ENCODE peak calls at places on chromosomes 2 and 18, in ten cellular contexts. B, C, I, Y, L, W, J, P, D and X are unnamed samples.

GRCh38 chr2:7333189-7333588 is 416.0 kb downstream of the RNF144A start:
- DNase-seq in W (no peak), L (no peak), C (no peak), B (no peak), P (no peak), J (no peak), Y (no peak), D (no peak), I (no peak), X (no peak)

GRCh38 chr2:231115651-231116050 is 9.2 kb downstream of the HTR2B start:
- DNase-seq in L (no peak), P (no peak), Y (no peak), I (no peak), W (no peak), J (no peak), C (no peak), B (no peak), D (no peak), X (no peak)

GRCh38 chr2:37366773-37367172 is 22.3 kb downstream of the QPCT start:
- DNase-seq in P (no peak), L (no peak), I (no peak), W (peak), Y (no peak), C (no peak), B (no peak), J (no peak), D (no peak), X (no peak)

GRCh38 chr2:116747103-116747502 is 1067.4 kb upstream of the DDX18 start:
- DNase-seq in D (no peak), I (no peak), L (no peak), J (no peak), Y (no peak), C (no peak), B (peak), P (no peak), W (no peak), X (no peak)

GRCh38 chr2:96157649-96158553 is 12.7 kb upstream of the DUSP2 start:
- DNase-seq in C (no peak), Y (no peak), B (peak), D (no peak), I (peak), L (peak), P (no peak), J (no peak), W (peak), X (no peak)

GRCh38 chr2:68238955-68239822 is 13.1 kb downstream of the PPP3R1 start:
- DNase-seq in J (peak), Y (no peak), W (no peak), B (no peak), P (no peak), D (no peak), C (no peak), I (no peak), L (no peak), X (no peak)

GRCh38 chr18:62610509-62611394 is 87.9 kb downstream of the ZCCHC2 start:
- DNase-seq in P (no peak), J (no peak), B (peak), L (no peak), D (peak), Y (no peak), C (no peak), I (no peak), W (peak), X (no peak)

GRCh38 chr2:128092656-128093055 is 1.7 kb downstream of the UGGT1 start:
- DNase-seq in B (no peak), J (no peak), C (no peak), W (no peak), P (no peak), L (no peak), D (no peak), Y (no peak), I (no peak), X (no peak)

GRCh38 chr2:116477229-116477628 is 1337.3 kb upstream of the DDX18 start:
- DNase-seq in B (no peak), W (no peak), P (no peak), D (no peak), C (no peak), Y (no peak), I (no peak), J (no peak), L (no peak), X (no peak)

GRCh38 chr2:210002158-210003157 is at the start of gene RPE:
- DNase-seq in B (peak), C (peak), D (peak), J (peak), P (peak), Y (peak), L (peak), I (peak), W (peak), X (peak)

GRCh38 chr18:3486514-3486913 is 36.5 kb downstream of the TGIF1 start:
- DNase-seq in D (peak), B (peak), C (no peak), W (no peak), J (no peak), Y (no peak), I (no peak), L (no peak), P (no peak), X (no peak)

GRCh38 chr2:210215120-210215519 is 10.1 kb downstream of the ACADL start:
- DNase-seq in I (no peak), Y (no peak), B (no peak), L (no peak), C (no peak), J (no peak), D (no peak), P (no peak), W (no peak), X (no peak)